ENCODE peak calls at places on chromosome 6, in four cellular contexts. W is GM12878, N is HepG2, F is H1. B is an unnamed sample. For H3K4me1, the result is how much of the 10 kb centered on the place peaks cover.

GRCh38 chr6:43736211-43736786 is 33.7 kb upstream of the VEGFA start:
- DNase-seq in W (no peak), F (no peak), N (peak), B (no peak)

GRCh38 chr6:144062757-144063156 is 32.6 kb downstream of the SF3B5 start:
- DNase-seq in F (no peak), N (no peak), W (no peak), B (no peak)

GRCh38 chr6:131954099-131954774 is 3.1 kb upstream of the CCN2 start:
- DNase-seq in N (no peak), W (no peak), F (no peak), B (no peak)

GRCh38 chr6:52566853-52567279 is 10.0 kb downstream of the TRAM2 start:
- DNase-seq in F (no peak), W (no peak), N (peak), B (no peak)

GRCh38 chr6:43856005-43856765 is 86.2 kb downstream of the VEGFA start:
- DNase-seq in N (peak), F (no peak), W (no peak), B (no peak)

GRCh38 chr6:439681-440167 is 48.2 kb downstream of the IRF4 start:
- DNase-seq in N (no peak), F (no peak), W (no peak), B (no peak)

GRCh38 chr6:30508890-30509736 is 19.8 kb downstream of the HLA-E start:
- DNase-seq in F (no peak), W (peak), N (no peak), B (no peak)

GRCh38 chr6:143677891-143678737 is at the start of gene PHACTR2:
- DNase-seq in F (peak), N (peak), W (no peak), B (peak)

GRCh38 chr6:16311763-16312162 is 73.4 kb downstream of the GMPR start:
- DNase-seq in W (no peak), F (no peak), N (no peak), B (no peak)

GRCh38 chr6:148021715-148022114 is 320.9 kb upstream of the SASH1 start:
- DNase-seq in F (peak), N (no peak), W (no peak), B (no peak)

GRCh38 chr6:161238076-161238869 is 35.6 kb downstream of the AGPAT4 start:
- DNase-seq in W (no peak), F (peak), N (no peak), B (no peak)

GRCh38 chr6:140921366-140922226 is 1211.1 kb upstream of the GJE1 start:
- DNase-seq in F (no peak), N (peak), W (no peak), B (peak)

GRCh38 chr6:17226269-17226668 is 54.9 kb upstream of the RBM24 start:
- DNase-seq in N (no peak), F (no peak), W (no peak), B (no peak)

GRCh38 chr6:49662231-49662876 is 25.7 kb upstream of the RHAG start:
- DNase-seq in N (no peak), W (no peak), F (no peak), B (no peak)

GRCh38 chr6:166424431-166424830 is 41.7 kb upstream of the MPC1 start:
- DNase-seq in F (no peak), W (no peak), N (no peak), B (no peak)

GRCh38 chr6:15490242-15491100 is 172.4 kb downstream of the DTNBP1 start:
- DNase-seq in W (no peak), F (no peak), N (no peak), B (no peak)

GRCh38 chr6:102216232-102216631 is 822.7 kb downstream of the GRIK2 start:
- DNase-seq in N (no peak), W (no peak), F (no peak), B (no peak)

GRCh38 chr6:122657601-122658000 is 47.4 kb downstream of the PKIB start:
- DNase-seq in F (no peak), N (no peak), W (no peak), B (no peak)

DNA sequence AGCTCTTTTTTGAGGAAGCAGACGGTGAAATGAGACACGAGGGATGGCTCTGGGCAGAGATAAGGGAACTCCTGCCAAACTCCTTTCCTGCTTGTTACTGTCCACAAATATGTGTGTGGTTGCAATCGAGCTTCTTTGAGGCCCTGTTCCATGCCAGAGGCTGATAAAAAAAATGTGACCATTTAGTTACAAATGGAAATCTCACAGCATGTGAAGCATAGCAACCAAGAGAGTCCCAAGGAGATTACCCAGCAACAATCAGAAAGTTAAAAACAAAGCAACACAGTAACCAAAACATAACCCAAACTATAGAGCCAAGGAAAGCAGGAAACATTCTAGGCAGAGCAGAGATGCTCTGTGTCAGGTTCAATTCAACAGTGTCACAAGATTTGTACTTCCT is 35.4 kb upstream of the HMGN3 start:
- DNase-seq in W (no peak), N (no peak), F (no peak), B (no peak)
- TF ChIP-seq SUZ12 in W (no peak), N (no peak), F (no peak), B (no peak)

GRCh38 chr6:110699780-110700179 is 115.5 kb downstream of the CDK19 start:
- DNase-seq in W (no peak), F (no peak), N (no peak), B (no peak)
- TF ChIP-seq YY1 in W (no peak), F (no peak), N (no peak), B (no peak)

GRCh38 chr6:82740066-82740465 is 325.6 kb downstream of the UBE3D start:
- DNase-seq in F (no peak), N (no peak), W (no peak), B (no peak)

GRCh38 chr6:82735790-82736189 is 329.9 kb downstream of the UBE3D start:
- DNase-seq in F (no peak), N (no peak), W (no peak), B (no peak)

GRCh38 chr6:82739266-82739665 is 326.4 kb downstream of the UBE3D start:
- DNase-seq in N (no peak), W (no peak), F (no peak), B (no peak)

GRCh38 chr6:82738773-82739172 is 326.9 kb downstream of the UBE3D start:
- DNase-seq in W (no peak), N (no peak), F (no peak), B (no peak)

DNA sequence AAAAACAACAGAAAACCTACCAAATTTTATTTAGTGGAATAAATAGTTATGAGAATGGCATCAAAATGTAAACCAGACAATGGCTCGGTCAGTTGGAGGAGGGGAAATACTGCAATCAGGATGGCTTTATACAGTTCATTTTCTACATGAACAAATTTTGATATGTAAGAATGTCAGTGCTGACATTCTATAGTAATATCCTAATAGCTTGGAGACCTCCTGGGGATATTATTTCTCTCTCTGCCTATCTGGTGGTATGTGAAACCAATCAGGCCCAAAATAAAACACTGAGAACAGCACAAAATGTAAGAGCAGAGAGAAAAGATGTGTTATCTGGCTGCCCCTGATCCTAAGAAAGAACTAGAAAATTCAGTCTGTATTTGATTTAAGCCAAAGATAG is 327.7 kb downstream of the UBE3D start:
- DNase-seq in N (no peak), F (no peak), W (no peak), B (no peak)
- H3K4me1 ChIP-seq in N (under half), F (under half), W (under half), B (under half)

GRCh38 chr6:150394886-150395285 is 26.1 kb downstream of the IYD start:
- DNase-seq in W (no peak), F (no peak), N (no peak), B (no peak)
- TF ChIP-seq SUZ12 in W (no peak), F (no peak), N (no peak), B (no peak)

GRCh38 chr6:13507306-13507855 is 20.0 kb upstream of the GFOD1 start:
- DNase-seq in W (no peak), F (no peak), N (no peak), B (no peak)

GRCh38 chr6:13508711-13509705 is 21.6 kb upstream of the GFOD1 start:
- DNase-seq in N (no peak), W (no peak), F (peak), B (no peak)

GRCh38 chr6:13512900-13513299 is 25.5 kb upstream of the GFOD1 start:
- DNase-seq in N (no peak), F (no peak), W (no peak), B (no peak)

GRCh38 chr6:13513606-13514502 is 26.5 kb upstream of the GFOD1 start:
- DNase-seq in F (no peak), N (no peak), W (no peak), B (no peak)

GRCh38 chr6:13511913-13512717 is 24.7 kb upstream of the GFOD1 start:
- DNase-seq in W (no peak), F (peak), N (no peak), B (no peak)
- TF ChIP-seq YY1 in W (no peak), F (no peak), N (no peak), B (no peak)

GRCh38 chr6:149334682-149335160 is 17.2 kb downstream of the TAB2 start:
- DNase-seq in N (no peak), F (no peak), W (no peak), B (no peak)

GRCh38 chr6:149331871-149332270 is 14.4 kb downstream of the TAB2 start:
- DNase-seq in F (no peak), W (no peak), N (no peak), B (no peak)

GRCh38 chr6:149334201-149334600 is 16.7 kb downstream of the TAB2 start:
- DNase-seq in N (no peak), F (no peak), W (no peak), B (no peak)

GRCh38 chr6:149331043-149331807 is 13.7 kb downstream of the TAB2 start:
- DNase-seq in N (no peak), W (no peak), F (no peak), B (no peak)

DNA sequence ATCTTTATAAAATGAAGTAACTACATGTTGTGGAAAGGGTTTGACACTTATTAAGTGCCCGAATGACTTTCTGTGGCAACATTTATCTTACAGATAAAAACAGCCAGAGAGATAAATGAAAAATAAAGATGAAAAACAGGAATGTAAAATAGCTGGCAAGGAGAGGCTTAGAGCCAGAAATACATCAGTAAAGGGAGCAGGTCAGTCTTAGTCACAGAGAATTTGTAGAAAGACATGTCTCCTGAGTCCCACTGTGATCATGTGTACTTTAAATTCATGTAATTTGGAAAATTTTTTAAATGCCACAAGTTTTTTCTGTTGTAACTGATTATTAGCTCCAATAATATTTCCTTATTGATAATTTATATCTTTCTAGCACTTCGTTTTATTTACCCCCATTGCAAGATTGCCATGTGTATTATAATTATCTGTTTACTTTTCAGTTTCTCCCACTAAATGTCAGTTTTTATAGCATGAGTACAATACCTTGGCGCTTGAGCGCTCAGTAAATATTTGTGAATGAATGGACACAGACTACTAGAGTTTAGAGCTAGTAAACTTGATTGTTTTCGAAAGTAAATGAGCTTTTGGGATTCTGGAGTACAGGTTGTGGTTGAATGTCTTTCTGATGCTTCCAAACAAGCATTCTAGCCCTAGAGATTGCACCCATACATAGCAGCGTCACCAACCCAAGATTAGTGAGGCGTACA is 15.2 kb downstream of the TAB2 start:
- DNase-seq in N (peak), W (no peak), F (no peak), B (no peak)
- H3K4me1 ChIP-seq in N (half or more), W (under half), F (under half), B (under half)

DNA sequence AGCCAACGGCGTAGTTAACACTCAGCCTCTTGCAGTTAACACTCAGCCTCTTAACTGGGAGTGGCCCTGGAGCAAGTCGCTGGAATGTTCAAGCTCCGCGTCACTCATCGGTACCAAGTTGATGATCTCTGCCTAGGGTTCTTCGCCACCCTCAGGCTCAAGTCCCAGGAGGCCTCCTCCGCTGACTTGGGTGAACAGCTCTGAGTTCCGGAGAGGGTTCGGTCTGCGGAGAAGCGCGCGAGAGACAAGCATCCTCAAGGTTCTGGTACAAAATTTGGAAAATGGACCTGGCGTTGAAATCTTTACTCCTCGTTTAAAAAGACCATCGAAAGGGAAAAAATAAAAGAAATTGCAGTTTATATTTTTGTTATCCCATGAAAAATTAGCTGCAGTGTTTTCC is 876 bp upstream of the DSP start:
- DNase-seq in N (no peak), W (no peak), F (no peak), B (no peak)
- TF ChIP-seq SUZ12 in N (no peak), W (no peak), F (no peak), B (no peak)

GRCh38 chr6:42071881-42072583 is 21.7 kb downstream of the TAF8 start:
- DNase-seq in W (no peak), N (no peak), F (no peak), B (no peak)

GRCh38 chr6:42073287-42073686 is 23.0 kb downstream of the TAF8 start:
- DNase-seq in F (no peak), W (no peak), N (no peak), B (no peak)

GRCh38 chr6:42079941-42080464 is 29.7 kb downstream of the TAF8 start:
- DNase-seq in N (no peak), F (no peak), W (no peak), B (no peak)

GRCh38 chr6:42078391-42078790 is 28.1 kb downstream of the TAF8 start:
- DNase-seq in W (no peak), F (no peak), N (no peak), B (no peak)

GRCh38 chr6:42075159-42075838 is 25.0 kb downstream of the TAF8 start:
- DNase-seq in F (peak), N (peak), W (no peak), B (peak)
- TF ChIP-seq YY1 in F (no peak), N (no peak), W (peak), B (no peak)